ENCODE peak calls at places on chromosomes 11 and 22, in ten cellular contexts. T, W, V, A, J, Z, P, M, F and S are unnamed samples. For H3K4me1, the result is how much of the 10 kb centered on the place peaks cover.

GRCh38 chr11:82007536-82007935 is 726.1 kb downstream of the FAM181B start:
- DNase-seq in W (no peak), T (no peak), V (no peak), J (no peak), Z (no peak), A (no peak), F (no peak), M (no peak), P (no peak), S (no peak)

GRCh38 chr11:69384548-69385465 is 90.9 kb downstream of the MYEOV start:
- DNase-seq in J (no peak), A (no peak), T (no peak), W (no peak), M (no peak), P (peak), F (no peak), V (no peak), Z (peak), S (no peak)

GRCh38 chr22:35835267-35835997 is 117.8 kb downstream of the APOL5 start:
- DNase-seq in P (no peak), Z (no peak), A (no peak), J (no peak), F (no peak), W (no peak), T (peak), M (no peak), V (no peak), S (no peak)

GRCh38 chr11:128848815-128849455 is 18.2 kb downstream of the KCNJ1 start:
- DNase-seq in W (peak), J (no peak), P (peak), Z (no peak), A (peak), T (peak), F (no peak), V (no peak), M (peak), S (no peak)

GRCh38 chr22:34992672-34993071 is 73.3 kb upstream of the ISX start:
- DNase-seq in V (no peak), M (no peak), A (no peak), P (no peak), T (no peak), J (no peak), Z (no peak), F (no peak), W (no peak), S (no peak)

GRCh38 chr11:5420993-5421392 is 918 bp upstream of the OR51Q1 start:
- DNase-seq in M (no peak), A (no peak), T (no peak), J (no peak), Z (no peak), V (no peak), W (no peak), F (no peak), P (no peak), S (no peak)

GRCh38 chr11:80970016-80970516 is 1529.2 kb upstream of the TENM4 start:
- DNase-seq in F (no peak), A (no peak), M (no peak), J (no peak), W (no peak), T (no peak), V (no peak), P (no peak), Z (no peak), S (no peak)

GRCh38 chr11:26904114-26904513 is 89.8 kb upstream of the FIBIN start:
- DNase-seq in W (no peak), F (no peak), Z (no peak), T (no peak), P (no peak), J (no peak), V (no peak), M (no peak), A (no peak), S (no peak)

GRCh38 chr22:17307566-17307965 is 61.7 kb upstream of the CECR2 start:
- DNase-seq in W (no peak), Z (no peak), J (no peak), P (no peak), A (no peak), V (no peak), T (no peak), F (no peak), M (no peak), S (no peak)

GRCh38 chr11:116857936-116858335 is 20.5 kb upstream of the APOA1 start:
- DNase-seq in M (no peak), Z (no peak), J (no peak), F (no peak), V (no peak), A (no peak), W (no peak), P (peak), T (no peak), S (no peak)

GRCh38 chr22:45877036-45877380 is 100.0 kb downstream of the WNT7B start:
- DNase-seq in J (no peak), T (no peak), Z (peak), V (no peak), F (no peak), A (no peak), P (no peak), M (no peak), W (no peak), S (no peak)

DNA sequence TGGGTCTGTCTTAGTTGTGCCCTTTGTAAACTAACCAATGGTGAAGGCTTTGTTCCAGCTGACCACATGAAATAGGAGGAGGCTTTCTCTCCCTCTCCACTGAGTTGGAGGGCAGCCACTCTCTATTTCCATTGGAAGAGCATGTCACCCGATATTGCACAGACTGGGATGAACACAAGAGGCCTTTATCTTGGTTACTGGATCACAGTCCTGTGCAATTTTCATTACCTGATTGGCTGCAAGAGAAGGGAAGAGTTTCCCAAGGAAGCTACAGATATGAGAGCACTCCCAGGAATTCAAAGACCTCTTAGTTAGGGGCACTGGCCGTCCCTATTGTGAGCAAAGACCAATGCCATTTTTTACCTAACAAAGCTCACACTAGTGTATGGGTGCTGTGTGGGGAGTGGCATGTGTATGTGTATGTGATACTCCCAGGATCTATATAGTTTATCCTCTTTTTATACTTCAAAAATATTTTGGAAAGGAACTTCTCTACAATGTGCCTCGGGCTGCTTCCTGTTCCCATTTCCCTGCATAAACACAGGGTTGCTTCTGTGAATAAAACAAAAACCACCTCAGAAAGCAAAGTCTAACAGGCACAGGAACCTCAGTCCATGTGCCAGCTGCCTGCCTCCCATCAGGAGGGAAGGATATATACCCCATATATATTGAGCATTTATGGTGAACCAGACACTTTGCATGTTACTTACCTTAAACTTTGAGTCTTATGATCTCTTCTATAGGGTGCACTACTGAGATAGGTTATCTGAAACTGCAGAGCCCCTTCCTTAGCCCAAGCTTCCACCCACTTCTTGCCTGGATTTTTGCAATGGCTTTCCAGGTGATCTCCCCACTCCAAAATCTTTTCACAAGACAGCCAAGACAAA is 126.5 kb downstream of the RASSF10 start:
- DNase-seq in A (no peak), P (no peak), Z (no peak), W (no peak), T (no peak), J (peak), V (no peak), F (no peak), M (peak), S (no peak)
- TF ChIP-seq POLR2AphosphoS5 in A (no peak), P (no peak), Z (no peak), W (no peak), T (no peak), J (no peak), V (no peak), F (no peak), M (peak), S (no peak)

GRCh38 chr11:130650456-130651068 is 202.1 kb downstream of the ADAMTS15 start:
- DNase-seq in W (no peak), J (no peak), Z (no peak), P (no peak), M (no peak), A (no peak), T (no peak), F (no peak), V (no peak), S (peak)
- H3K4me1 ChIP-seq in W (under half), J (under half), Z (half or more), P (under half), M (under half), A (under half), T (under half), F (under half), V (under half), S (under half)

GRCh38 chr22:50191041-50191740 is 5.5 kb downstream of the TRABD start:
- DNase-seq in W (peak), J (no peak), Z (no peak), F (no peak), M (no peak), A (no peak), T (no peak), V (no peak), P (peak), S (no peak)
- TF ChIP-seq POLR2A in W (peak), J (no peak), Z (no peak), F (no peak), M (no peak), A (no peak), T (no peak), V (no peak), P (no peak), S (no peak)

GRCh38 chr11:93730108-93731107 is 10.9 kb downstream of the TAF1D start:
- DNase-seq in A (no peak), V (no peak), W (no peak), P (no peak), T (no peak), Z (no peak), M (no peak), J (no peak), F (no peak), S (no peak)
- TF ChIP-seq POLR2AphosphoS5 in A (no peak), V (no peak), W (no peak), P (no peak), T (peak), Z (no peak), M (no peak), J (no peak), F (no peak), S (no peak)

DNA sequence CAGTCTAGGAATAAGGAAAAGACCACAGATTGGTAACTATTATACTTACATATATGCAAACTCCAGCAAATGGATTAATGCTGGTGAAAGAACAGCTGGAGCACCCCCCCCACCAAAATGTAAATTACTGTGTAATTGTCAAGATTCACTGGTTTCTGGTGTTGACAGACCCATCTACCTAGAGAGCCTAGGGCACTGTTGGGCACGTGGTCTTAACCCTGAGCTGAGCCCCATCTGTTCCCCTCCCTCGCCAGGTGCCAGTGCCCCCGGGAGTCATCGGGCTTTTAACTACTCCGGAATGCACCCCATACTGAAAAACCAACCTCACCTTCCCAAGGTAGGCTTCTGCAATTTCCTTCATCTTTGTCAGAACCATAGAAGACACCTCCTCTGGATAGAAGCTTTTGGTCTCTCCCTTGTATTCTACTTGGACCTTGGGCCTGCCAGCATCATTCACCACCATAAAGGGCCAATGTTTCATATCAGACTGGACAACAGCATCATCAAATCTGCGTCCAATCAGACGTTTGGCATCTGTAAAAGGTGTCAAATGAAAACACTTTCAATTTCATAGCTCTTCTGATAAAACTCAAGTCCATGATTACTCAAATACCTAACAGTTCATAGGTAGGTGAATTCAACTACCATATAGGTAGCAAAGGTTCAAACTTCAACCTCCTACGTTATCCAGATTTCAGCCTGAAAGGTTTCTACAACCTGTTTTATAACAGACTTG is 1.5 kb downstream of the HSPA8 start:
- DNase-seq in Z (no peak), A (no peak), V (no peak), W (peak), M (no peak), F (no peak), T (no peak), J (no peak), P (no peak), S (no peak)
- H3K4me1 ChIP-seq in Z (half or more), A (under half), V (under half), W (under half), M (under half), F (under half), T (under half), J (under half), P (half or more), S (half or more)

DNA sequence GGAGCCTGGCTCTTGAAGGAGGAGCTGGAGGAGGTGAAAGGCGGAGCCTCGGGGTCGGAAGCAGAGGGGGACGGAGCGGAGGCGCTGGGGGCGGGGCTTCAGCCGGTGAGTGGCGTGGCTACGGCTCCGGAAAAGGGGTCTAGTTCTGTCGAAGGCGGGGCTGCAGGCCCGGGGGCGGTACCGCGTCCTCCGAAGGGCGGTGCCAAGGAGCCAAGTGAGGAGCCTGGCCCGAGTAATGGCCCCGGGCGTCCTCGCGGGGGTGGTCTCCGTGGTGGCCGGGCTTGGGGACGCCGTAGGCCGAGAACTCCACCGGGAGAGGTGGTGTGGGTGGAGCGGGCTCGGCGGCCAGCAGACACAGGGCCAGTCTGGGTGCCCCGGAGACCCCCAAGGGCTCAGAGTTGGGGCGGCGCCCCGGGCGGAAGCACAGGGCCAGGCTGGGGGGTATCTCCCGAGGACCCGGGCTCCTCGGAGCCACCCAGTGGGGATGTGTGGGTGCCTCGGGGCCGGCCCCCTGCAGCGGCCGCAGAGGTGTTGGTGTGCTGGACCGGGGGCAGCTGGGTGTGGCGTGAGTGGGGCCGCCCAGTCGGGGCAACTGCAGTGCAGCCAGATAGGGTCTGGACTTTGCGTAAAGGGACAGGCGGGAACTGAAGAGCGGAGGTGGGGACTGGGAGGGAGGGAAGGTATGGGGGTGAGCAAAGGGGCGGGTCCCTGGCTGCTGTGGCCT is 697 bp downstream of the FKBP2 start:
- DNase-seq in T (peak), W (peak), J (no peak), F (peak), A (peak), V (peak), P (peak), M (peak), Z (peak), S (no peak)
- TF ChIP-seq POLR2A in T (peak), W (peak), J (no peak), F (peak), A (peak), V (peak), P (no peak), M (peak), Z (no peak), S (peak)

GRCh38 chr11:130002352-130002845 is at the start of gene PRDM10:
- DNase-seq in W (peak), M (peak), P (peak), Z (peak), V (peak), A (peak), F (peak), T (peak), J (peak), S (no peak)
- TF ChIP-seq POLR2AphosphoS5 in W (peak), M (peak), P (peak), Z (no peak), V (no peak), A (peak), F (peak), T (peak), J (no peak), S (peak)

GRCh38 chr11:118625036-118625690 is 17.7 kb downstream of the PHLDB1 start:
- DNase-seq in M (no peak), Z (no peak), A (no peak), T (no peak), P (no peak), J (peak), V (no peak), W (no peak), F (no peak), S (no peak)
- H3K4me1 ChIP-seq in M (under half), Z (half or more), A (under half), T (half or more), P (under half), J (under half), V (under half), W (under half), F (under half), S (half or more)